ENCODE peak calls at places on chromosomes 4 and X, in four cellular contexts. O is brain microvascular endothelial cell, C is A549, D is fibroblast of mammary gland. Z is an unnamed sample.

GRCh38 chr4:162392938-162393337 is 229.1 kb upstream of the FSTL5 start:
- DNase-seq in D (no peak), C (no peak), O (no peak), Z (no peak)

GRCh38 chr4:8419222-8420041 is 21.1 kb downstream of the ACOX3 start:
- DNase-seq in D (peak; percentile 52), O (no peak), C (peak; percentile 14), Z (peak; percentile 54)

GRCh38 chrX:154445776-154446175 is 1.8 kb downstream of the FAM50A start:
- DNase-seq in C (no peak), D (no peak), O (no peak), Z (no peak)

GRCh38 chrX:18146954-18147353 is 73.7 kb downstream of the BEND2 start:
- DNase-seq in D (peak; percentile 10), C (peak; percentile 18), O (peak; percentile 7), Z (no peak)

GRCh38 chr4:45275862-45276261 is 549.5 kb upstream of the GNPDA2 start:
- DNase-seq in C (no peak), D (no peak), O (no peak), Z (no peak)

GRCh38 chrX:116232833-116233232 is 62.3 kb downstream of the AGTR2 start:
- DNase-seq in C (peak; percentile 74), D (peak; percentile 88), O (peak; percentile 37), Z (no peak)

GRCh38 chr4:148060264-148061138 is 328.6 kb downstream of the ARHGAP10 start:
- DNase-seq in C (no peak), O (no peak), D (no peak), Z (no peak)

GRCh38 chrX:46722742-46723568 is 36.0 kb downstream of the SLC9A7 start:
- DNase-seq in C (no peak), O (no peak), D (peak; percentile 35), Z (peak; percentile 38)

GRCh38 chr4:152572417-152573086 is 36.7 kb upstream of the FBXW7 start:
- DNase-seq in D (peak; percentile 50), O (peak; percentile 36), C (peak; percentile 4), Z (peak; percentile 2)

GRCh38 chr4:85246055-85246454 is 228.9 kb upstream of the ARHGAP24 start:
- DNase-seq in C (no peak), O (no peak), D (no peak), Z (no peak)

GRCh38 chrX:39896951-39897740 is 200.6 kb downstream of the BCOR start:
- DNase-seq in C (peak; percentile 38), D (peak; percentile 24), O (peak; percentile 32), Z (peak; percentile 25)

GRCh38 chr4:71772592-71772991 is 11.3 kb downstream of the GC start:
- DNase-seq in O (no peak), D (no peak), C (no peak), Z (no peak)

GRCh38 chr4:48130100-48130499 is 4.0 kb downstream of the TXK start:
- DNase-seq in D (no peak), C (no peak), O (no peak), Z (no peak)

GRCh38 chr4:174789666-174790065 is 39.4 kb downstream of the GLRA3 start:
- DNase-seq in C (peak; percentile 1), D (peak; percentile 4), O (no peak), Z (no peak)

GRCh38 chr4:122576261-122577188 is 44.3 kb downstream of the IL21 start:
- DNase-seq in C (peak; percentile 35), O (peak; percentile 70), D (peak; percentile 60), Z (peak; percentile 57)

GRCh38 chr4:38189445-38189844 is 229.2 kb downstream of the PTTG2 start:
- DNase-seq in D (peak; percentile 98), C (peak; percentile 74), O (peak; percentile 91), Z (peak; percentile 80)

GRCh38 chr4:107890779-107891178 is 40.6 kb upstream of the CYP2U1 start:
- DNase-seq in C (no peak), D (no peak), O (no peak), Z (no peak)
- TF ChIP-seq CTCF in C (no peak), D (no peak), O (no peak), Z (no peak)

DNA sequence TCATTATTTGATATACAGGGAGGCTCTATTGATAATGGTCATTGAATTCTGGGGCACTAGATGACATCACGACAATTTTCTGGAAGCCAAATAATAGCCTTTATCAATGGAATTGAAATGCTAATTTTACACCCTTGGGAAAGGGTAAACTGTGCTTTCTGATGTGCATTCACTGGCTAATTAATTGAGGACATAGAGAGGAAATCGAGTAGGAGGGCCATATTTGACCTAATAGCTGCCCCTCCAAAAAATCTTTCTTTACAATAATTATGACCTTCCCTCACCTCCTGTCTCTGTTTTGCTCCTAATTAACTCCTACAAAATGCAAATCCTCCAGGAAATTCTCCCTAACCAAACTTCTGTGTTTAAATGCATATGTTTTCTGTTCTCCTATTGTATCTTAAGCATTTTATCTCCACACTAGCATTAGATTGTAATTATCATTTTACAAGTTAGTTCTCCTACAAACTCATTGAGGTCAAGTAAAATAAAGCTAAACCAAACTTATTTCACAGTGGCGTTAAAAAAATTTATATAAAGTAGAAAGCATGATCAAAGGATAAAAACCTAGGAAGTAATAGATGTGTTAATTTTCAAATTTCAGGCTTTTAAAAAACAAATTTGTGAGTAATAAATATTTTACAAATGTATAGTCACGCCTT is 1414.0 kb upstream of the AGA start:
- DNase-seq in O (no peak), D (no peak), C (no peak), Z (no peak)
- TF ChIP-seq CTCF in O (no peak), D (no peak), C (no peak), Z (no peak)

DNA sequence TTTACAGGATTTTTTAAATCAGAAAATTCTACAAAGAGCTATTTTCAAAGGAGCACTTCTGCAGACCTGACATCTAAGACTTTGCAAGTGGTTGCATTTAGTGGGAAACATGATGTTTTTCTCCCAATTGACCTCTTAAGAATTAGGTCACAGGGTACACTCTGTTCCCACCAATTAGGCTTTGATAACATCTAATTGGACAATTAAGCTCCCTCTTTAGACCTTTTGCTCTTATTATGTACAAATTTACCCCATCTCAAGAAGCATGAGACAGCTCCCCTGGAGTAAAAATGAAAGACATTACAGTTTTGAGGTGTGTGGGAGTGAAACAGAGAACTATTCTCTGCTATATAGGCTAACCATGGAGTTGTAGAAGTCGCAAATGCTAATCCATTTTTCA is 31.8 kb upstream of the AGA start:
- DNase-seq in C (no peak), O (no peak), D (no peak), Z (no peak)
- TF ChIP-seq CTCF in C (no peak), O (no peak), D (no peak), Z (no peak)

DNA sequence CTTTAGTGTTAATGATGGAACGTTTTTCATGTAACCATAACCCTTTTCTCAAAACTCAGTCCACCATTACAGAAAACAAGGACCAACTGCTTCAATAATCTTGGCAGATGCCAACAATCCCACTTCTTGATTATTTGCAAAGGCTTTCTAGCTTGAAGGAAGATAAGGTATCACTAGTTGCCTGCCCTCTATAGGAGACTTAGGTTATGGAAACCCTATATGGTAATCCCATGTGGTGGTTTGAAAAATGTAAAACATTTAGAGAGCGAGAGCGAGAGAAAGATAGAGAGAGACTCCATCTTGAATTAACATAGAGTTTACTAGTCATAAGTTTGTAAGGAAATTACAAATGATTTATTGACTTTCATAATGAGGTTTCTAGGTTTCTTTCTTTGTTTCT is 1627.5 kb upstream of the TENM3 start:
- DNase-seq in O (no peak), C (no peak), D (no peak), Z (no peak)
- TF ChIP-seq CTCF in O (no peak), C (no peak), D (no peak), Z (no peak)

DNA sequence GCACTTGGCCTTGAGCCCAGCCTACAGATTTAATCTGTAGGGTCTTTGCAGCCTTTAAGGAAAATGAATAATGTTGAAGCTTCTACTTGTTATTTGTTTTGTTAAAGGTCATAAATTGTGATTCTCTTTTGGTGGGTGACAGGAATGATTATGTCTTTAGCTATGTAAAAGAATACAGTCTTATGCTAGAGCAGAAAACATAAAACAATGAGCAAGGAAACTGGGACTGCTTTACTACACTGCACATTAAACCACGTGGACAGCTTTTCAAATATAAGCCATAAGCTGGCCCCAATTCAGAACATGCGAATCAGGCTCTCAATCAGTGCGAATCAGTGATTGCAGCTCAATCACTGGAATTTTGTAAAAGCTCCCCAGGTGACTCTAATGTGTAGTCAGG is 40.9 kb upstream of the TBC1D19 start:
- DNase-seq in O (no peak), C (no peak), D (no peak), Z (no peak)
- TF ChIP-seq CTCF in O (no peak), C (no peak), D (no peak), Z (no peak)

GRCh38 chrX:135549519-135549918 is 29.1 kb downstream of the INTS6L start:
- DNase-seq in C (no peak), D (no peak), O (no peak), Z (no peak)

GRCh38 chrX:135544338-135544948 is 24.0 kb downstream of the INTS6L start:
- DNase-seq in O (no peak), D (no peak), C (no peak), Z (no peak)

GRCh38 chrX:135543924-135544323 is 23.5 kb downstream of the INTS6L start:
- DNase-seq in D (no peak), O (no peak), C (peak; percentile 17), Z (no peak)
- TF ChIP-seq CTCF in D (peak; percentile 26), O (peak; percentile 23), C (no peak), Z (peak; percentile 47)

GRCh38 chr4:177380730-177381287 is 61.4 kb downstream of the AGA start:
- DNase-seq in O (no peak), D (peak; percentile 10), C (peak; percentile 46), Z (no peak)
- TF ChIP-seq CTCF in O (peak; percentile 14), D (peak; percentile 19), C (peak; percentile 25), Z (peak; percentile 59)

DNA sequence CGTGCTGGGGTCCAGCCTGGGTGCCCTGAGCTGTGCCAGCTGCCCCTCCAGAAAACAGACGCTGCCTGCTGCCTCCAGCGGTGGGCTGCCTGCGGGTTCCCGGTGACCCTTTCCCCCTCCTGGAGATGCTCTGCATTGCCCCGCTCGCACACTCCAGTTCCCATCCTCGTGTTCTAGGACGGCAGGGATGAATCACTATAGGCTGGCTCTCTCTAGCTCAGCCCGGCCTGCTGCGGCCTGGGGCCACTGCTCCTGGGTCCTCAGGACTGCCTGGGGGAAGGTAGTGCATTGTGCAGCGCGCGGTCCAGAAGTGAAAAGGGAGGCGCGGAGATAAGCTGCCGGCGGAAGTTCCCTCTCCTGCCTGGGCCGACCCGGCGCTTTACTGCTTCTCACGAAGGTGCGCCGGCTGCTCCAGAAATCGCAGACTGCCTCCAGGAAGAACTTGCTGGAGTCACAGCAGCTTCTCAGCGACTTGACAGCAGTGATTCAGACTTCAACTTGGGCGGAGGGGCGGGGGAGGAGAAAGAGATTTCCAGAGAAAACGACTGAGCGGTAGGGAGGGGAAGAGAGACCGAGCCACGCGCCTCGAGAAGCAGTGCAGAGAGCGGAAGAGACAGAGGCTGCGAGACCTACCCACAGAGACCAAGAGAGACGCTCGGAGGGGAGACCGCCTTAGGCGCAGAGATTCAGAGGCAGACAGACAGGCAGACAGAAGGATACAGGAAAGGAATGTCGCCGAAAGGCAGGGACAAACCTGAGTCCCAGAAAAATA is 6.7 kb upstream of the MSX1 start:
- DNase-seq in D (peak; percentile 79), O (peak; percentile 76), C (no peak), Z (peak; percentile 69)
- TF ChIP-seq CTCF in D (peak; percentile 49), O (peak; percentile 63), C (no peak), Z (peak; percentile 72)

DNA sequence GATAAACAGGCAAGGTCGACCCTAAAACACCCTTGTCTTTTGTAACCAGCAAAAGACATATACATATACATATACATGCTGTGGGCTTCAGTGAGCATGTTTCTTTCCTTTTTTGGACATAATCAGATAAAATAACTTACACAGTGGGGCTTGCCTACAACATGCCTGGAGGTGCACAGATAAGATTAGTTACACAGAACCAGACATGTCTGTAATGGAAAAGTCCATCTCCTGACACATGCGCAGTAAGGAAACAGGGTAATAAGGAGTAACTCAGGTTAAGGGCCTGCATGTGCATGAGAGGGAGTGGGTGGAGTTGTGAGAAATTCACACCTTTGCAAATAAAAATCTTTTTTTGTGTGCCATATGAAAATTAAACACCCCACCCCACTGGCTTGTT is 3.4 kb downstream of the UGT2A1 start:
- DNase-seq in C (no peak), O (no peak), D (no peak), Z (no peak)
- TF ChIP-seq CTCF in C (no peak), O (no peak), D (no peak), Z (no peak)